ENCODE peak calls at places on chromosomes 6 and 20, in five cellular contexts. A is lung microvascular endothelial cell, X is NCI-H2107, L is amniotic stem cell, O is astrocyte of the spinal cord. E is an unnamed sample.
A peak's percentile ranks its signal among the peaks of the same experiment; 100 is the strongest.

GRCh38 chr20:38764563-38765355 is 16.5 kb downstream of the ACTR5 start:
- DNase-seq in X (no peak), O (peak; percentile 81), A (peak; percentile 88), L (peak; percentile 44), E (no peak)

GRCh38 chr6:21229061-21229460 is 364.5 kb upstream of the SOX4 start:
- DNase-seq in A (no peak), L (no peak), X (no peak), O (no peak), E (no peak)

GRCh38 chr20:62480318-62480717 is 4.5 kb upstream of the GATA5 start:
- DNase-seq in A (no peak), X (peak; percentile 26), O (no peak), L (no peak), E (no peak)

GRCh38 chr6:106512048-106512957 is 117.0 kb downstream of the RTN4IP1 start:
- DNase-seq in X (peak; percentile 22), A (peak; percentile 79), L (no peak), O (peak; percentile 61), E (no peak)

GRCh38 chr6:166395778-166396177 is 13.0 kb upstream of the MPC1 start:
- DNase-seq in A (no peak), X (no peak), L (no peak), O (no peak), E (no peak)

GRCh38 chr6:44416103-44416502 is 28.6 kb downstream of the CDC5L start:
- DNase-seq in O (peak; percentile 35), A (peak; percentile 78), L (no peak), X (no peak), E (no peak)

GRCh38 chr6:7324520-7324919 is 11.5 kb upstream of the SSR1 start:
- DNase-seq in O (no peak), L (no peak), X (no peak), A (no peak), E (no peak)

GRCh38 chr6:41527721-41528408 is 18.3 kb upstream of the FOXP4 start:
- DNase-seq in O (peak; percentile 37), X (no peak), L (no peak), A (peak; percentile 6), E (no peak)

GRCh38 chr20:60255426-60255825 is 297.2 kb downstream of the CDH26 start:
- DNase-seq in O (no peak), X (peak; percentile 21), A (no peak), L (no peak), E (peak; percentile 74)

E was measured in NCI-H187 treated with DMSO at 0.1 percent for 48 hours.